ENCODE peak calls at places on chromosomes 11 and 22, in nine cellular contexts. A, L, H, Y, X, N, W, R and P are unnamed samples.

GRCh38 chr22:50695421-50696250 is 23.0 kb downstream of the SHANK3 start:
- DNase-seq in A (no peak), L (peak), H (no peak), Y (no peak), X (no peak), N (no peak), W (no peak), R (no peak), P (no peak)

GRCh38 chr22:49419661-49420060 is 408.0 kb downstream of the BRD1 start:
- DNase-seq in A (no peak), L (no peak), H (no peak), Y (no peak), X (no peak), N (no peak), W (no peak), R (no peak), P (no peak)

GRCh38 chr22:32480238-32480637 is 5.6 kb downstream of the FBXO7 start:
- DNase-seq in A (no peak), L (no peak), H (no peak), Y (no peak), X (peak), N (no peak), W (no peak), R (no peak), P (no peak)

GRCh38 chr11:86274503-86274902 is 27.5 kb upstream of the HIKESHI start:
- DNase-seq in A (peak), L (no peak), H (no peak), Y (no peak), X (no peak), N (no peak), W (no peak), R (no peak), P (no peak)

GRCh38 chr11:1866226-1866625 is 13.3 kb downstream of the LSP1 start:
- DNase-seq in A (no peak), L (no peak), H (no peak), Y (no peak), X (no peak), N (no peak), W (no peak), R (no peak), P (no peak)

GRCh38 chr11:134030853-134031252 is 38.0 kb upstream of the JAM3 start:
- DNase-seq in A (no peak), L (no peak), H (no peak), Y (no peak), X (no peak), N (no peak), W (no peak), R (no peak), P (no peak)

GRCh38 chr11:74847895-74848294 is 99.2 kb downstream of the RNF169 start:
- DNase-seq in A (no peak), L (no peak), H (no peak), Y (no peak), X (no peak), N (no peak), W (no peak), R (no peak), P (no peak)

GRCh38 chr22:44424867-44425351 is 73.1 kb downstream of the RTL6 start:
- DNase-seq in A (no peak), L (no peak), H (no peak), Y (no peak), X (no peak), N (no peak), W (no peak), R (no peak), P (no peak)

GRCh38 chr11:37858398-37858797 is 1260.4 kb upstream of the RAG2 start:
- DNase-seq in A (no peak), L (no peak), H (no peak), Y (no peak), X (no peak), N (no peak), W (no peak), R (no peak), P (no peak)

GRCh38 chr11:46237248-46238077 is 40.0 kb upstream of the CREB3L1 start:
- DNase-seq in A (peak), L (peak), H (no peak), Y (peak), X (peak), N (no peak), W (peak), R (peak), P (peak)

GRCh38 chr11:41497974-41498373 is 38.5 kb upstream of the LRRC4C start:
- DNase-seq in A (peak), L (no peak), H (no peak), Y (no peak), X (no peak), N (no peak), W (no peak), R (no peak), P (no peak)

GRCh38 chr22:25228822-25229221 is 9.4 kb downstream of the CRYBB2 start:
- DNase-seq in A (no peak), L (no peak), H (no peak), Y (no peak), X (no peak), N (no peak), W (no peak), R (no peak), P (no peak)

GRCh38 chr11:65782816-65783228 is 2.0 kb upstream of the AP5B1 start:
- DNase-seq in A (no peak), L (no peak), H (no peak), Y (no peak), X (no peak), N (no peak), W (no peak), R (no peak), P (no peak)

GRCh38 chr22:40637181-40638150 is 947 bp upstream of the MRTFA start:
- DNase-seq in A (no peak), L (peak), H (no peak), Y (peak), X (peak), N (no peak), W (no peak), R (no peak), P (no peak)